ENCODE peak calls at places on chromosomes 4 and X, in eight cellular contexts. One of them, this sample, is unnamed.

GRCh38 chr4:21864686-21865085 is 83.9 kb downstream of the KCNIP4 start:
- DNase-seq in ELR: no peak
- DNase-seq in RWPE1: no peak
- DNase-seq in MCF 10A: no peak
- DNase-seq in spleen: no peak
- DNase-seq in NCI-H1436: no peak
- DNase-seq in activated naive CD4-positive, alpha-beta T cell treated with anti-CD3 and anti-CD28 coated beads, Interleukin-2, amount 50 U/mL, for 72 hours: no peak
- DNase-seq in kidney tubule cell: no peak
- DNase-seq in this sample: no peak

GRCh38 chrX:100895365-100896075 is 21.4 kb upstream of the NOX1 start:
- DNase-seq in NCI-H1436: peak
- DNase-seq in ELR: peak
- DNase-seq in spleen: no peak
- DNase-seq in kidney tubule cell: peak
- DNase-seq in activated naive CD4-positive, alpha-beta T cell treated with anti-CD3 and anti-CD28 coated beads, Interleukin-2, amount 50 U/mL, for 72 hours: no peak
- DNase-seq in RWPE1: peak
- DNase-seq in MCF 10A: peak
- DNase-seq in this sample: peak

GRCh38 chr4:27149541-27150212 is 289.0 kb downstream of the STIM2 start:
- DNase-seq in ELR: peak
- DNase-seq in activated naive CD4-positive, alpha-beta T cell treated with anti-CD3 and anti-CD28 coated beads, Interleukin-2, amount 50 U/mL, for 72 hours: no peak
- DNase-seq in RWPE1: no peak
- DNase-seq in MCF 10A: peak
- DNase-seq in spleen: no peak
- DNase-seq in NCI-H1436: no peak
- DNase-seq in kidney tubule cell: peak
- DNase-seq in this sample: no peak

GRCh38 chr4:48653217-48654014 is 126.7 kb downstream of the FRYL start:
- DNase-seq in spleen: no peak
- DNase-seq in kidney tubule cell: no peak
- DNase-seq in NCI-H1436: no peak
- DNase-seq in ELR: peak
- DNase-seq in MCF 10A: no peak
- DNase-seq in activated naive CD4-positive, alpha-beta T cell treated with anti-CD3 and anti-CD28 coated beads, Interleukin-2, amount 50 U/mL, for 72 hours: no peak
- DNase-seq in RWPE1: no peak
- DNase-seq in this sample: no peak

GRCh38 chrX:69232945-69233344 is 67.7 kb upstream of the PJA1 start:
- DNase-seq in RWPE1: no peak
- DNase-seq in MCF 10A: peak
- DNase-seq in ELR: no peak
- DNase-seq in activated naive CD4-positive, alpha-beta T cell treated with anti-CD3 and anti-CD28 coated beads, Interleukin-2, amount 50 U/mL, for 72 hours: no peak
- DNase-seq in NCI-H1436: peak
- DNase-seq in kidney tubule cell: peak
- DNase-seq in spleen: no peak
- DNase-seq in this sample: no peak

GRCh38 chr4:173990126-173990878 is 293.2 kb downstream of the FBXO8 start:
- DNase-seq in activated naive CD4-positive, alpha-beta T cell treated with anti-CD3 and anti-CD28 coated beads, Interleukin-2, amount 50 U/mL, for 72 hours: no peak
- DNase-seq in RWPE1: peak
- DNase-seq in NCI-H1436: no peak
- DNase-seq in MCF 10A: peak
- DNase-seq in spleen: no peak
- DNase-seq in kidney tubule cell: peak
- DNase-seq in ELR: peak
- DNase-seq in this sample: no peak

GRCh38 chr4:80594696-80595095 is 259.2 kb downstream of the CFAP299 start:
- DNase-seq in NCI-H1436: no peak
- DNase-seq in MCF 10A: no peak
- DNase-seq in activated naive CD4-positive, alpha-beta T cell treated with anti-CD3 and anti-CD28 coated beads, Interleukin-2, amount 50 U/mL, for 72 hours: no peak
- DNase-seq in kidney tubule cell: peak
- DNase-seq in RWPE1: no peak
- DNase-seq in ELR: no peak
- DNase-seq in spleen: no peak
- DNase-seq in this sample: no peak

GRCh38 chrX:153828723-153829548 is 1.4 kb downstream of the PDZD4 start:
- DNase-seq in RWPE1: no peak
- DNase-seq in ELR: peak
- DNase-seq in activated naive CD4-positive, alpha-beta T cell treated with anti-CD3 and anti-CD28 coated beads, Interleukin-2, amount 50 U/mL, for 72 hours: no peak
- DNase-seq in spleen: peak
- DNase-seq in NCI-H1436: no peak
- DNase-seq in kidney tubule cell: no peak
- DNase-seq in MCF 10A: no peak
- DNase-seq in this sample: no peak

GRCh38 chr4:140790765-140791164 is 34.6 kb upstream of the TBC1D9 start:
- DNase-seq in MCF 10A: peak
- DNase-seq in RWPE1: no peak
- DNase-seq in spleen: peak
- DNase-seq in NCI-H1436: no peak
- DNase-seq in ELR: peak
- DNase-seq in activated naive CD4-positive, alpha-beta T cell treated with anti-CD3 and anti-CD28 coated beads, Interleukin-2, amount 50 U/mL, for 72 hours: no peak
- DNase-seq in kidney tubule cell: no peak
- DNase-seq in this sample: peak

GRCh38 chr4:41176357-41176756 is 38.0 kb downstream of the APBB2 start:
- DNase-seq in spleen: no peak
- DNase-seq in activated naive CD4-positive, alpha-beta T cell treated with anti-CD3 and anti-CD28 coated beads, Interleukin-2, amount 50 U/mL, for 72 hours: no peak
- DNase-seq in NCI-H1436: no peak
- DNase-seq in MCF 10A: no peak
- DNase-seq in RWPE1: no peak
- DNase-seq in kidney tubule cell: no peak
- DNase-seq in ELR: peak
- DNase-seq in this sample: no peak

GRCh38 chr4:143587703-143588102 is 74.2 kb downstream of the SMARCA5 start:
- DNase-seq in activated naive CD4-positive, alpha-beta T cell treated with anti-CD3 and anti-CD28 coated beads, Interleukin-2, amount 50 U/mL, for 72 hours: no peak
- DNase-seq in NCI-H1436: no peak
- DNase-seq in MCF 10A: peak
- DNase-seq in spleen: no peak
- DNase-seq in ELR: peak
- DNase-seq in kidney tubule cell: no peak
- DNase-seq in RWPE1: no peak
- DNase-seq in this sample: no peak

GRCh38 chr4:135418353-135418752 is 1216.8 kb upstream of the PABPC4L start:
- DNase-seq in NCI-H1436: no peak
- DNase-seq in ELR: peak
- DNase-seq in spleen: no peak
- DNase-seq in activated naive CD4-positive, alpha-beta T cell treated with anti-CD3 and anti-CD28 coated beads, Interleukin-2, amount 50 U/mL, for 72 hours: no peak
- DNase-seq in kidney tubule cell: peak
- DNase-seq in RWPE1: peak
- DNase-seq in MCF 10A: peak
- DNase-seq in this sample: no peak

GRCh38 chr4:152644130-152644529 is 35.7 kb downstream of the TMEM154 start:
- DNase-seq in kidney tubule cell: no peak
- DNase-seq in activated naive CD4-positive, alpha-beta T cell treated with anti-CD3 and anti-CD28 coated beads, Interleukin-2, amount 50 U/mL, for 72 hours: no peak
- DNase-seq in spleen: no peak
- DNase-seq in RWPE1: no peak
- DNase-seq in ELR: no peak
- DNase-seq in NCI-H1436: no peak
- DNase-seq in MCF 10A: no peak
- DNase-seq in this sample: no peak

GRCh38 chr4:113972781-113973180 is 6.7 kb downstream of the ARSJ start:
- DNase-seq in RWPE1: no peak
- DNase-seq in activated naive CD4-positive, alpha-beta T cell treated with anti-CD3 and anti-CD28 coated beads, Interleukin-2, amount 50 U/mL, for 72 hours: no peak
- DNase-seq in kidney tubule cell: no peak
- DNase-seq in spleen: no peak
- DNase-seq in NCI-H1436: no peak
- DNase-seq in ELR: no peak
- DNase-seq in MCF 10A: no peak
- DNase-seq in this sample: no peak

GRCh38 chrX:54064564-54064963 is 20.3 kb upstream of the PHF8 start:
- DNase-seq in activated naive CD4-positive, alpha-beta T cell treated with anti-CD3 and anti-CD28 coated beads, Interleukin-2, amount 50 U/mL, for 72 hours: no peak
- DNase-seq in RWPE1: no peak
- DNase-seq in spleen: no peak
- DNase-seq in MCF 10A: no peak
- DNase-seq in kidney tubule cell: peak
- DNase-seq in ELR: peak
- DNase-seq in NCI-H1436: no peak
- DNase-seq in this sample: no peak

GRCh38 chr4:105613326-105613725 is 60.9 kb downstream of the ARHGEF38 start:
- DNase-seq in ELR: no peak
- DNase-seq in spleen: no peak
- DNase-seq in activated naive CD4-positive, alpha-beta T cell treated with anti-CD3 and anti-CD28 coated beads, Interleukin-2, amount 50 U/mL, for 72 hours: no peak
- DNase-seq in MCF 10A: no peak
- DNase-seq in RWPE1: no peak
- DNase-seq in NCI-H1436: peak
- DNase-seq in kidney tubule cell: peak
- DNase-seq in this sample: peak

GRCh38 chrX:72609313-72609712 is 36.7 kb upstream of the HDAC8 start:
- DNase-seq in kidney tubule cell: peak
- DNase-seq in RWPE1: peak
- DNase-seq in MCF 10A: peak
- DNase-seq in ELR: peak
- DNase-seq in spleen: no peak
- DNase-seq in activated naive CD4-positive, alpha-beta T cell treated with anti-CD3 and anti-CD28 coated beads, Interleukin-2, amount 50 U/mL, for 72 hours: no peak
- DNase-seq in NCI-H1436: no peak
- DNase-seq in this sample: no peak

GRCh38 chrX:147848009-147848408 is 63.7 kb upstream of the FMR1 start:
- DNase-seq in NCI-H1436: no peak
- DNase-seq in activated naive CD4-positive, alpha-beta T cell treated with anti-CD3 and anti-CD28 coated beads, Interleukin-2, amount 50 U/mL, for 72 hours: no peak
- DNase-seq in spleen: no peak
- DNase-seq in ELR: no peak
- DNase-seq in kidney tubule cell: no peak
- DNase-seq in RWPE1: no peak
- DNase-seq in MCF 10A: no peak
- DNase-seq in this sample: no peak

GRCh38 chr4:141425124-141425523 is 204.4 kb downstream of the ZNF330 start:
- DNase-seq in kidney tubule cell: peak
- DNase-seq in activated naive CD4-positive, alpha-beta T cell treated with anti-CD3 and anti-CD28 coated beads, Interleukin-2, amount 50 U/mL, for 72 hours: no peak
- DNase-seq in NCI-H1436: no peak
- DNase-seq in MCF 10A: peak
- DNase-seq in ELR: peak
- DNase-seq in RWPE1: peak
- DNase-seq in spleen: no peak
- DNase-seq in this sample: no peak

GRCh38 chrX:16712116-16712824 is at the start of gene CTPS2:
- DNase-seq in kidney tubule cell: peak
- DNase-seq in NCI-H1436: peak
- DNase-seq in spleen: peak
- DNase-seq in RWPE1: peak
- DNase-seq in activated naive CD4-positive, alpha-beta T cell treated with anti-CD3 and anti-CD28 coated beads, Interleukin-2, amount 50 U/mL, for 72 hours: peak
- DNase-seq in ELR: peak
- DNase-seq in MCF 10A: peak
- DNase-seq in this sample: no peak

GRCh38 chr4:76630748-76631147 is 195.7 kb downstream of the SHROOM3 start:
- DNase-seq in ELR: no peak
- DNase-seq in activated naive CD4-positive, alpha-beta T cell treated with anti-CD3 and anti-CD28 coated beads, Interleukin-2, amount 50 U/mL, for 72 hours: no peak
- DNase-seq in spleen: no peak
- DNase-seq in MCF 10A: no peak
- DNase-seq in RWPE1: no peak
- DNase-seq in kidney tubule cell: no peak
- DNase-seq in NCI-H1436: peak
- DNase-seq in this sample: no peak

GRCh38 chr4:148065069-148065468 is 333.2 kb downstream of the ARHGAP10 start:
- DNase-seq in activated naive CD4-positive, alpha-beta T cell treated with anti-CD3 and anti-CD28 coated beads, Interleukin-2, amount 50 U/mL, for 72 hours: no peak
- DNase-seq in RWPE1: no peak
- DNase-seq in MCF 10A: peak
- DNase-seq in spleen: no peak
- DNase-seq in kidney tubule cell: peak
- DNase-seq in NCI-H1436: no peak
- DNase-seq in ELR: no peak
- DNase-seq in this sample: no peak

This sample was measured in epithelial cell of prostate.